ENCODE peak calls at places on chromosomes 11 and 22, in nine cellular contexts. Z, Y, B, P, C, W, M, S and H are unnamed samples.

GRCh38 chr11:121892131-121892681 is 223.8 kb downstream of the BLID start:
- DNase-seq in Z (no peak), Y (no peak), B (no peak), P (no peak), C (peak), W (no peak), M (no peak), S (no peak), H (peak)

GRCh38 chr11:198236-198806 is 5.4 kb downstream of the SCGB1C1 start:
- DNase-seq in Z (peak), Y (peak), B (no peak), P (peak), C (no peak), W (no peak), M (no peak), S (peak), H (peak)

GRCh38 chr11:8287297-8288070 is 23.8 kb upstream of the LMO1 start:
- DNase-seq in Z (no peak), Y (no peak), B (no peak), P (no peak), C (no peak), W (no peak), M (no peak), S (peak), H (peak)

GRCh38 chr11:131845255-131845654 is 474.8 kb downstream of the NTM start:
- DNase-seq in Z (no peak), Y (no peak), B (no peak), P (no peak), C (no peak), W (no peak), M (no peak), S (no peak), H (no peak)

GRCh38 chr22:49970528-49971231 is 10.1 kb downstream of the PIM3 start:
- DNase-seq in Z (peak), Y (peak), B (peak), P (peak), C (peak), W (peak), M (peak), S (peak), H (peak)

GRCh38 chr11:120137611-120138521 is at the start of gene TRIM29:
- DNase-seq in Z (peak), Y (peak), B (no peak), P (peak), C (no peak), W (peak), M (no peak), S (peak), H (peak)

GRCh38 chr11:69918231-69918937 is 99.2 kb upstream of the FGF3 start:
- DNase-seq in Z (no peak), Y (peak), B (no peak), P (peak), C (no peak), W (peak), M (no peak), S (peak), H (no peak)

GRCh38 chr22:19385221-19385906 is 46.2 kb downstream of the HIRA start:
- DNase-seq in Z (no peak), Y (no peak), B (no peak), P (no peak), C (no peak), W (no peak), M (no peak), S (no peak), H (no peak)

GRCh38 chr11:91857194-91857593 is 367.4 kb upstream of the FAT3 start:
- DNase-seq in Z (no peak), Y (no peak), B (no peak), P (no peak), C (no peak), W (no peak), M (no peak), S (no peak), H (no peak)

GRCh38 chr11:4459470-4459869 is 10.4 kb downstream of the OR52K2 start:
- DNase-seq in Z (peak), Y (no peak), B (no peak), P (peak), C (no peak), W (peak), M (no peak), S (no peak), H (no peak)

GRCh38 chr11:17887779-17888178 is 125.1 kb downstream of the SERGEF start:
- DNase-seq in Z (no peak), Y (no peak), B (no peak), P (no peak), C (no peak), W (no peak), M (no peak), S (no peak), H (no peak)

GRCh38 chr11:19963697-19964340 is 196.5 kb downstream of the DBX1 start:
- DNase-seq in Z (no peak), Y (no peak), B (no peak), P (no peak), C (no peak), W (no peak), M (no peak), S (no peak), H (no peak)

GRCh38 chr22:44525872-44526271 is 27.8 kb upstream of the RTL6 start:
- DNase-seq in Z (no peak), Y (no peak), B (no peak), P (no peak), C (peak), W (no peak), M (no peak), S (no peak), H (no peak)

GRCh38 chr11:19200410-19201201 is 1.2 kb downstream of the CSRP3 start:
- DNase-seq in Z (no peak), Y (peak), B (no peak), P (peak), C (peak), W (no peak), M (no peak), S (no peak), H (peak)

GRCh38 chr11:122229611-122230386 is 113.8 kb upstream of the BLID start:
- DNase-seq in Z (peak), Y (no peak), B (no peak), P (no peak), C (no peak), W (no peak), M (no peak), S (no peak), H (no peak)

GRCh38 chr22:41925783-41926460 is 684 bp downstream of the TNFRSF13C start:
- DNase-seq in Z (peak), Y (peak), B (peak), P (peak), C (peak), W (no peak), M (no peak), S (peak), H (no peak)
- H3K4me3 ChIP-seq in Z (peak), Y (peak), B (peak), P (peak), C (peak), W (peak), M (peak), S (peak), H (no peak)

DNA sequence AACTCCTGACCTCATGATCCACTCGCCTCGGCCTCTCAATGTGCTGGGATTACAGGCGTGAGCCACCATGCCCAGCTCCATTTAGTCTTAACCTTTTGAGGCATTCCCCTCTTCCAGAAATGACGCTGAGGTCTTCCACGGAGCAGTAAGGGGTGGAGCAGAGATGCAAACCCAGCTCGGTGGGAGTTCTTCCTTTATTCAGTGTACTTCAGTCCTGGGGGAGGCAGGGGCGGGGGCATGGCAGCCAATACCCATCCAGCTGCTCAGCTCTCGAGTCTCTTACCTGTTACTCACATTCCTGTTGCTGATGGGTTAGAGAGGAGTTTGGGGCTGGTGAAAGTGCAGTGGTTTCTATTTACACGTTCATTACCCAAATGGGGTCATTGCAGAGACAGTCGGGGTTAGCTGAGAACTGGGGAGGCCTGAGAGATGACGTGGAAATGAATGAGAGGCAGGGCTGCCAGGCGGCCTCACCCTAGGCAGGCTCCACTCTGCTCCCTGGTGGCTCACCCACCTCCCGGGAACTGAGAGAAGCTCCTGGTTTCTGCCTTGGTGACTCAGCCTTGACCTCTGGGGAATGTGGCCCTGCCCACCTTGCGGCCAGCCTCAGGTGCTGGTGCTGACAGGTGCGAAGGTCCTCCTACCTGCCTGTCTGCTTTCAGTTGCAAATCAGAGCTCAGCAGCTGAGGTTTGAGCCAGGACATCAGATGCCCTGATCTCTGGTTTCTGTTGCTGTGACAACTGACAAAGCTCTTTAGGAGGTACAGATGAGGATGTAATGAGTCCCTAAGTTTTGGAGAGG is 13.4 kb upstream of the ST14 start:
- DNase-seq in Z (no peak), Y (peak), B (peak), P (peak), C (no peak), W (no peak), M (no peak), S (peak), H (no peak)
- TF ChIP-seq CTCF in Z (no peak), Y (no peak), B (peak), P (peak), C (no peak), W (no peak), M (no peak), S (no peak), H (no peak)

DNA sequence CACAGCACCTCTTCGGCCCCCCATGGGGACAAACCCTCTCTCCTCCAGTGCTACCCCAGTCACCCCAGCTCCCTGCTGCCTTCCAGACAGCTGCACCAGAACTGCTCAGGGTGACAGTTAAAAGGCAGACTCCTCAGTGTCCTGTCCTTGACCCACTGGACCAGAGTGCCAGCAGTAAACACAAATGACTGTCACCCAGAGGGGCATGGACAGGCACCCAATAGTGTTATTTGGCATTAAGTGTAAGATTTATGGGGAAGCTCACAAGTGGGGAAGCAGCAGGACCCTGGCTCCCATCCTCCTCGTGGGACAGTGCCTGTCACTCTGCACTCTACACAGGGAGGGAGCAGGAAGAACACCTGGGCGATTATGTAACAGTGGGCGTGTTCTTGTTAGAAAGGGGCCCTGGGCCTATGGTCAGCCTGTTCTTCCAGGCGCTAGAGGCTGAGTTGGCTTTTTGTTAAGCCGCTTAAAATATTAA is 5.0 kb downstream of the RPS19BP1 start:
- DNase-seq in Z (no peak), Y (peak), B (no peak), P (peak), C (peak), W (no peak), M (no peak), S (peak), H (no peak)
- TF ChIP-seq POLR2A in Z (no peak), Y (no peak), B (no peak), P (peak), C (no peak), W (no peak), M (peak), S (no peak), H (no peak)

DNA sequence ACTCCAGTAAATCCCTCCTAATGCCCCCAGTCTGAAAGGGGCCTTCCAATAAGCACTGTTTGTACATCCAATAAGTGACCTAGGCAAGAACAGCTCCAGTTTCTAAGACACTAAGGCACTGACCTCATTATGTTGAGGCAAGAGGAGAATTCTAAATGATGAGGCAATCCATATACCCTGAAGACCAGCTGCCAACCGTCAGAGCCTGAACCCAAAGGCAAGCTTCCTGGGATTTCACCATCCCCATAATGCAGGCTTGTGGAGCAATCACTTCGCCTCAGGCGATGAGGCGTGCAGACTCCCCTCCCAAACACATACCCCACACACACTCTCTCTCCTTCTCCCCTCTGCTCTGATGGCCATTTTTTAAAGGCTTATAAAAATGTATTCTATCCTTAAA is 49.5 kb downstream of the LGR4 start:
- DNase-seq in Z (no peak), Y (peak), B (peak), P (peak), C (peak), W (peak), M (no peak), S (no peak), H (peak)
- H3K4me3 ChIP-seq in Z (no peak), Y (no peak), B (no peak), P (no peak), C (no peak), W (no peak), M (no peak), S (no peak), H (no peak)

GRCh38 chr22:23859201-23859600 is 1.5 kb downstream of the SLC2A11 start:
- DNase-seq in Z (no peak), Y (no peak), B (no peak), P (no peak), C (no peak), W (no peak), M (no peak), S (no peak), H (no peak)

GRCh38 chr22:23858484-23858815 is 775 bp downstream of the SLC2A11 start:
- DNase-seq in Z (no peak), Y (no peak), B (no peak), P (no peak), C (no peak), W (no peak), M (no peak), S (no peak), H (no peak)

GRCh38 chr22:23856721-23857605 is 712 bp upstream of the SLC2A11 start:
- DNase-seq in Z (peak), Y (no peak), B (no peak), P (peak), C (peak), W (no peak), M (no peak), S (peak), H (peak)

GRCh38 chr22:23862103-23862502 is 4.4 kb downstream of the SLC2A11 start:
- DNase-seq in Z (peak), Y (no peak), B (peak), P (no peak), C (peak), W (no peak), M (no peak), S (no peak), H (no peak)

DNA sequence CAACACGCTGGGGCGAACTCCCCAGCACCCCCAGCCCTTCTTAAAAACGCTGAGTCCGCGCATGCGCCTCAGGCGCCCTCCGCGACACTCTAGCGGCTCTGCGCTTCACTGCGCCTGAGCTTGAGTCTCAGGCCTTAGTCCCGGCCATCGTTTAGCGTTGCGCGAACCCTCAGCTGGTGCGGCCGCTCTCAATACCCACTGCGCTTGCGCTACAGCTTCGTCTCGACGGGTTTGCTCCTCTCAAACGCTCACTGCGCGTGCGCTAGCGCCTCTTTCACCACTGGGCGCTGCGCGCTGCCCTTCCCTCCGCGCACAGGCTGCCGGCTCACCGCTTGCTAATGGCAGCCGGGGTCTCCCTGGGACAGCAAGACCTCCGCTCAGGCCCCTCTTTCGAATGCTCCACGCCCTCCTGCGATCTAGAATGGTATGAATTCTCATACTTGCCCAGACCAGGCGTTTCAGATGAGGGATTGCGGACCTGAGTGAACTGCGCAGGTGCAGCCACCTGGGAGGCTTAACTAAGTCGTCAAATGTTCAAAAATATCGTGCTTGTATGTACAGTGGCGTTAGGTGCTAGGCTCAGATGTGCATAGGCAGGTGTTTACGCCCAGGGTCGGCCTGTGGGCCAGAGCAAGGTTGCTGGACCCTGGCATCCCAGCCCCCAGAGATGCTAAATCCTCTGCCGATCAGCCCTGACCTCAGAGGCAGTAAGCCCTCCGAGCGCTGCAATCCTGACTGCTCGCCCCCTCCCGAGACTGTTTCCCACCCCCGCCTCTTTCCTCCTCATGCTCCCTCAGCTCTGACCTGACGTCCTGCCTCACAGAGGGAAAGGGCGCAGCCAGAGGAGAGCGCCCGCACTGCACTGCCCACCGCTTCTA is at the start of gene SLC2A11:
- DNase-seq in Z (peak), Y (peak), B (peak), P (peak), C (peak), W (peak), M (peak), S (peak), H (peak)
- TF ChIP-seq CTCF in Z (peak), Y (peak), B (no peak), P (peak), C (peak), W (peak), M (peak), S (peak), H (peak)

GRCh38 chr11:107252429-107253161 is 205.0 kb downstream of the CWF19L2 start:
- DNase-seq in Z (no peak), Y (no peak), B (no peak), P (no peak), C (no peak), W (no peak), M (peak), S (no peak), H (no peak)
- TF ChIP-seq POLR2A in Z (no peak), Y (no peak), B (no peak), P (no peak), C (no peak), W (no peak), M (no peak), S (no peak), H (no peak)

DNA sequence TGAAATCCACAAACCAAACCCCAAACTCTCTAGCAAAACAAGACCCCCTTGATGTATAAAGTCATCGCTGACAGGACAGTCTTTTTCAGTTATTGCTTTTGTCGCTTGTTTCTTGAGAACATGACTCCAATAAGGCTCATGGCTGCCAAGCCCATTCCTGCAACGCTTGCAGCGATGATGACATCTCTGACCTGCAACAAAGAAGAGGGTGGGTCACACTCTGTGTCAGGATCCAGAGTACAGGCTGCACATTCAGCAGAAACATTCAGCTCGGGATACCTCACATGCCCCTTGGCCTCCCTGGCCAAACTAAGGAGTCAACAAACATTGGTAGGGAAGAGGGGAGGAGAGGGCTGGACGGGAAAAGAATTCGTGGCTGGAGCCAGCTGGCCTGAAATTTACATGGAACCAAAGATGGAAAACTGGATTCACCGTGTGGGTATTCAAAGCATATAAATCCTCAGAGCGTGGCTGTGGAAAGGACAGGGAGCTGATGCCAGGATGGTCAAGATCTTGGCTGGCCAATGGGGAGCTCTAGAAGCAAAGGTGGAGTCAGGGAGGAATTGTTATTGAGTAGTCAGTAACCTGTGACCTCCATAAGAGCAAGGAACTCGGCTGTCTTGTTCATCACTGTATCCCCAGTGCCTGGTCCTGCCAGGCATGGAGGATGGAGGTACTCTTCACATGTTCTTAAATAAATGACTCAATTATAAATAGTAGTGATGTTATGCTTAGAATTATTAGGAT is 11.8 kb upstream of the PLAAT2 start:
- DNase-seq in Z (peak), Y (no peak), B (no peak), P (no peak), C (peak), W (peak), M (no peak), S (peak), H (peak)
- H3K4me3 ChIP-seq in Z (peak), Y (peak), B (no peak), P (peak), C (peak), W (peak), M (no peak), S (no peak), H (no peak)

GRCh38 chr11:58830693-58831301 is 13.7 kb downstream of the GLYATL2 start:
- DNase-seq in Z (peak), Y (no peak), B (no peak), P (no peak), C (no peak), W (no peak), M (no peak), S (no peak), H (no peak)

GRCh38 chr11:58832246-58832645 is 12.3 kb downstream of the GLYATL2 start:
- DNase-seq in Z (no peak), Y (no peak), B (no peak), P (peak), C (no peak), W (no peak), M (no peak), S (no peak), H (no peak)

GRCh38 chr11:58829736-58830135 is 14.8 kb downstream of the GLYATL2 start:
- DNase-seq in Z (no peak), Y (no peak), B (no peak), P (no peak), C (peak), W (no peak), M (no peak), S (no peak), H (no peak)
- TF ChIP-seq CTCF in Z (no peak), Y (no peak), B (no peak), P (no peak), C (no peak), W (no peak), M (no peak), S (no peak), H (no peak)